ENCODE peak calls at places on chromosomes 1 and 21, in five cellular contexts. G is adipocyte, N is psoas muscle, M is thoracic aorta, W is fibroblast of lung. Q is an unnamed sample. For H3K4me1, the result is how much of the 10 kb centered on the place peaks cover.

GRCh38 chr1:211326528-211327340 is at the start of gene TRAF5:
- DNase-seq in M (no peak), G (peak), W (peak), N (peak), Q (peak)

GRCh38 chr1:99674665-99675064 is 28.8 kb downstream of the PALMD start:
- DNase-seq in M (no peak), N (no peak), W (no peak), G (no peak), Q (no peak)

GRCh38 chr1:33271666-33272505 is 15.6 kb downstream of the ZNF362 start:
- DNase-seq in G (no peak), W (no peak), N (no peak), M (no peak), Q (no peak)

GRCh38 chr21:42959754-42960153 is 14.6 kb upstream of the PKNOX1 start:
- DNase-seq in G (no peak), M (no peak), N (no peak), W (no peak), Q (no peak)

GRCh38 chr1:228288536-228289238 is 80.8 kb downstream of the OBSCN start:
- DNase-seq in N (peak), W (no peak), G (no peak), M (no peak), Q (no peak)

GRCh38 chr1:202659974-202660373 is 50.3 kb downstream of the SYT2 start:
- DNase-seq in M (no peak), W (no peak), N (no peak), G (no peak), Q (no peak)

GRCh38 chr1:32754282-32755097 is 51.9 kb upstream of the SYNC start:
- DNase-seq in M (no peak), G (no peak), W (peak), N (no peak), Q (no peak)

GRCh38 chr1:89331890-89332289 is 32.0 kb upstream of the GBP6 start:
- DNase-seq in G (no peak), N (no peak), W (no peak), M (no peak), Q (no peak)

GRCh38 chr1:109398343-109399225 is 866 bp upstream of the SORT1 start:
- DNase-seq in N (no peak), G (no peak), W (no peak), M (no peak), Q (no peak)

DNA sequence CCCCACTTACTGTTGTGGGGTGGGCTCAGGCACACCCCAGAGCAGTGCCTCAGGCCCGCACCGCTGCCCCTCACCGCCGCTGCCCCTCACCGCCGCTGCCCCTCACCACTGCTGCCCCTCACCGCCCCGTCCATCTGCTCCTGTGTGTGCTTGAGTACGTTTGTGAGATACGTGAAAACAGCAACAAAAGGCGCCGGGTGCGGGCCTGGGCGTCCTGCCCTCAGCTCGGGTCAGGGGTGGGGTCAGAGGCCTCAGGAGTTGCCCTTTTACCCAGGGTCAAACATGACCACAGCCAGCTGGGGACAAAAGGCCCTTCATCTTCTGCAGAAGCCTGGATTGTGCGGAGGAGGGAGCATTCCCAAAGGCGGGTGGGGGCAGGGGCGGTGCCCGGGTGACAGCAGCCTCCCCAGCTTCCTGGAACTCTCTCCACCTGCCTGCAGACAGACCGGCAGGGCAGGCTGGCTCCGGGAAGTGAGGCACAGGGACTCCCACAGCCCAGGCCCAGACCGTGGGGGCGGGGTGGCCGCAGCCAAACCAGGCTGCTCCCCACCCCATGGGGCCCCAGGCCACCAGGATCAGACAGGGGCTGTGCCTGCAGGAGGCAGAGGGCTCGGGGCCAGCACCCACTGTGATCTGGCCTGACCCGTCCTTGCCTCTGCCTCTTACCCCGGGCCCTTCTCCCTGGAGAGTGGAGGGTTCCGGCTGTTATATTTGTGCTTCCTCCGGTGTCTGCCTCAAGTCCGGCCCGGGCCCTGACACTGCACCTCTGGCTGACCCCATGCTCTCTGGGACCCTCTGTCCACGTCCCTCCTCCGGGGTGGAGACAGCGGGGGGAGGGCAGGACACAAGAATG is 2.3 kb upstream of the VWA1 start:
- DNase-seq in G (no peak), W (peak), N (peak), M (no peak), Q (no peak)
- H3K4me1 ChIP-seq in G (under half), W (under half), N (under half), M (under half), Q (under half)

GRCh38 chr1:30372792-30373433 is 350.5 kb downstream of the MATN1 start:
- DNase-seq in W (no peak), M (no peak), G (no peak), N (no peak), Q (no peak)
- H3K4me1 ChIP-seq in W (under half), M (under half), G (under half), N (under half), Q (under half)

DNA sequence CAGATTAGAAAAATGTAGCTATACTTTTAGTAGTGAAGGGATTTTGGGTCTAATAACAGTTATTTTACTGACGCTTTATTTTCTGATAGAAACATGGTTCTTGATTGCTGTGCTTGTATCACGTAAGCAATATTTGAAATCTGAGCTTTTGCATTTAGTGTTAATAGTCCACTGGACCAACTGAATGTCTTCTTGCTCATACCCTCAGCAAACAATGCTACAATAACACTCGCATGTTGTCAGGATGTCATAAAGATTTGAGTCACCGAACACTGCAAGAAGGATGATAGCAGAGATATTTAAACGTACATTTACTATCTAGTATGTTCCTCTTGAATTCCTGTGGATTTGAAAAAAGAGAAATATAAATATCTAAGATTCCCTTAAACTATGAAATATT is 7.5 kb downstream of the DYRK1A start:
- DNase-seq in W (peak), G (no peak), N (no peak), M (no peak), Q (no peak)
- H3K4me1 ChIP-seq in W (under half), G (under half), N (half or more), M (half or more), Q (under half)

DNA sequence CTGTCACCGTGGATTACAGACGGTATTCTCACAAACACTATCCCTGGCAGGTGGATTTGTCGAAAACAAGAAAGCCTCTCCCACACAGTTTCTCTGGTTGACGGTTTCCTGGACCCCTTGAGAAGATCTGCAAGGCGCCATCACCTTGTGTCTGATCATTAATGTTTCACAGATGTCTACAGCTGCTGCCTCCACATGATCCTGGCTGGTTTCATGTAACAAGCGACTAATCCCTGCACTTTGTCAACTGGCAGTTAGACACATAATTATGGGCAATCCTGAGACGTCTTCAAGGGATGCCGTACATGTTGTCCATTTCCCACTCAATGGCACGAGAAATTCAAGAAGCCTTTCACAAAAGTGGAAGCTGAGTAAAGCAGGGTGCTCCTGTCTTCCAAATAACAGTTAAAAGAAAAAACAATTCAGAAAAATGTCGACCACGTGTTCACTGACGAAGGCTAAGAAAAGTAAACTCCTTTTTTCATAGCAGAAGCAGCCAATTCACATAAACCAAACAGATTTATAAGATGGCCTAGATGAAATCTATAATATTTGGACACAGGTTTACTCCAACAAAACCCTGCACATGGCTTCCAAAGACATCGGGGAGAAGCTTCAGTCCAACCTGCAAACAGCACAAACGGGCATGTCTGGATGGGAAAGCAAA is 52.3 kb downstream of the CAPZB start:
- DNase-seq in W (no peak), G (no peak), M (no peak), N (no peak), Q (no peak)
- H3K4me1 ChIP-seq in W (half or more), G (half or more), M (half or more), N (half or more), Q (half or more)

GRCh38 chr1:167627615-167627864 is 2.5 kb upstream of the RCSD1 start:
- DNase-seq in N (no peak), G (no peak), W (no peak), M (no peak), Q (no peak)
- H3K4me1 ChIP-seq in N (under half), G (under half), W (under half), M (under half), Q (under half)

GRCh38 chr1:6871300-6871972 is 86.2 kb downstream of the CAMTA1 start:
- DNase-seq in M (no peak), W (no peak), G (no peak), N (no peak), Q (no peak)
- H3K4me1 ChIP-seq in M (under half), W (under half), G (under half), N (under half), Q (under half)

Q was measured in ascending aorta.